ENCODE peak calls at places on chromosomes 5 and 9, in four cellular contexts. One of them, this sample, is unnamed.

GRCh38 chr5:134911285-134912215 is 6.6 kb downstream of the PCBD2 start:
- DNase-seq in mesendoderm: no peak
- DNase-seq in H1: no peak
- DNase-seq in IMR-90: no peak
- DNase-seq in this sample: no peak

GRCh38 chr5:173523388-173523787 is 93.1 kb downstream of the BOD1 start:
- DNase-seq in IMR-90: no peak
- DNase-seq in mesendoderm: no peak
- DNase-seq in H1: no peak
- DNase-seq in this sample: no peak

GRCh38 chr5:135743684-135744083 is 90.8 kb upstream of the SLC25A48 start:
- DNase-seq in H1: no peak
- DNase-seq in mesendoderm: peak; percentile 62
- DNase-seq in IMR-90: no peak
- DNase-seq in this sample: no peak

GRCh38 chr5:179733764-179734126 is 1.1 kb downstream of the MAML1 start:
- DNase-seq in mesendoderm: no peak
- DNase-seq in H1: no peak
- DNase-seq in IMR-90: no peak
- DNase-seq in this sample: no peak

GRCh38 chr5:39584921-39585320 is 160.1 kb upstream of the DAB2 start:
- DNase-seq in H1: no peak
- DNase-seq in mesendoderm: no peak
- DNase-seq in IMR-90: peak; percentile 21
- DNase-seq in this sample: no peak

GRCh38 chr9:135544981-135545635 is 818 bp upstream of the OBP2A start:
- DNase-seq in mesendoderm: no peak
- DNase-seq in IMR-90: no peak
- DNase-seq in H1: no peak
- DNase-seq in this sample: no peak

GRCh38 chr5:139361821-139362429 is 20.3 kb downstream of the PAIP2 start:
- DNase-seq in H1: no peak
- DNase-seq in mesendoderm: no peak
- DNase-seq in IMR-90: no peak
- DNase-seq in this sample: no peak

GRCh38 chr5:136011427-136012001 is 17.3 kb upstream of the TGFBI start:
- DNase-seq in IMR-90: peak; percentile 85
- DNase-seq in H1: no peak
- DNase-seq in mesendoderm: no peak
- DNase-seq in this sample: no peak

GRCh38 chr9:131839281-131840084 is 99.6 kb upstream of the RAPGEF1 start:
- DNase-seq in H1: no peak
- DNase-seq in IMR-90: peak; percentile 65
- DNase-seq in mesendoderm: no peak
- DNase-seq in this sample: no peak

GRCh38 chr9:121876658-121877271 is 216.3 kb downstream of the TTLL11 start:
- DNase-seq in IMR-90: peak; percentile 89
- DNase-seq in H1: no peak
- DNase-seq in mesendoderm: no peak
- DNase-seq in this sample: no peak

DNA sequence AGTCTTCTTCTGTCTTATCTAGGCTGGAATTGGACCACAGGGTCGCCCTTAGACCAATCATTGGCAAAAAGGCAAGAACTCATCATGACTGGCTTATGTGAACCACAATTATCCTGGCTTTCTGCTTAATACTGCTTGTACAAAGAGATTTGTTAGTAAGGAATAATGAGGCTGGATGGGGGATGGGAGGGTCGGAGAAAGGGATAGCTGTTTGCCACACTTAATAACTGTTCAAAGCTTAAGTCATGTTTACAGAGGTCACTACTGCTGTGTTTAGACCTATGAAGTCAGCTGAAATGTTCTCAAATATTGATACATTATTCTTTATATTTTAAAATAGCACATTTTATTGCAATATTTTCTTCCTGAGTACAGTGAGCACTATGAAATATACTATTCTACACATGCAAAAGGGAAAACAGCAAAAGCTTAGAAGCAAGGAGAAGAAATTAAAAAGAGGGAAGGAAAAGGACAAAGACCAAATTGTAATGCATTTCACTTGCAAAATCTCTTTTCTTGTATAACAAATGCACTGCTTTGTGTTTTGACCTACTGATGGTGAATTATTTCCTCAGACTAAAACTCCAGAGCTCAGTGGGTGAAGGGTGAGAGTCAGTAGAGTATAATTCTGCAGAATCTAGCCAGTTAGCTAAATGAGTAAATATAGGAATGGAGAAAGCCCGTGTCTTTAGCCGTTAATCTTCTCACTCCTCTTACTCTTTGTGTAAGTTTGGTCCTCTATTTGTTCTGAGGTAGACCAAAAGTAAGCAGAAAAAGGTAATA is 404.9 kb upstream of the ZNF608 start:
- DNase-seq in IMR-90: no peak
- DNase-seq in mesendoderm: no peak
- DNase-seq in H1: no peak
- DNase-seq in this sample: no peak
- H3K56ac ChIP-seq in IMR-90: no peak overlapping the region
- H3K56ac ChIP-seq in mesendoderm: no peak overlapping the region
- H3K56ac ChIP-seq in H1: no peak overlapping the region
- H3K56ac ChIP-seq in this sample: no peak overlapping the region

DNA sequence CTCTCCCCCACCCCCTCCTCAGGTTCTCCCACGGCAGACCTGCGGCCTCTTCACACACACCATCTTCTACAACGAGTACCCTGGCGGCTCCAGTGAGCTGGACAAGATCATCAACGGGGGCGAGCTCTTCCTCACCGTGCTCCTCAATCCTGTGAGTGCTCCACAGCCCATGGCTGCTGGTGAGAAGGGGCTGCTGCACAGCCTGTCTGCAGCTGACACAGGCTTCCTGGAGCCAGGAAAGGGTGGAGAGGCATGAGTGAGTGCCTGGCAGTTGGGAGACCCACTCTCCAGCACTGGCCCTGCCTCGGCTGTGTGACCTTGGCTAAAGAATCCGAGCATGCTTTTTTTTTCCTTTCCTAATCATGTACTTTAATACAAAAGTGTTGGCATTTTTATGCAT is 31.3 kb downstream of the NDST1 start:
- DNase-seq in H1: no peak
- DNase-seq in IMR-90: no peak
- DNase-seq in mesendoderm: no peak
- DNase-seq in this sample: no peak
- H3K56ac ChIP-seq in H1: no peak overlapping the region
- H3K56ac ChIP-seq in IMR-90: no peak overlapping the region
- H3K56ac ChIP-seq in mesendoderm: no peak overlapping the region
- H3K56ac ChIP-seq in this sample: no peak overlapping the region

GRCh38 chr9:33434317-33435105 is 12.9 kb downstream of the AQP3 start:
- DNase-seq in IMR-90: no peak
- DNase-seq in H1: no peak
- DNase-seq in mesendoderm: no peak
- DNase-seq in this sample: no peak

GRCh38 chr9:33437898-33438297 is 9.5 kb downstream of the AQP3 start:
- DNase-seq in mesendoderm: no peak
- DNase-seq in H1: no peak
- DNase-seq in IMR-90: no peak
- DNase-seq in this sample: no peak

GRCh38 chr9:33437235-33437634 is 10.2 kb downstream of the AQP3 start:
- DNase-seq in IMR-90: no peak
- DNase-seq in mesendoderm: no peak
- DNase-seq in H1: no peak
- DNase-seq in this sample: no peak

GRCh38 chr9:33435821-33436277 is 11.5 kb downstream of the AQP3 start:
- DNase-seq in mesendoderm: no peak
- DNase-seq in IMR-90: no peak
- DNase-seq in H1: no peak
- DNase-seq in this sample: no peak

DNA sequence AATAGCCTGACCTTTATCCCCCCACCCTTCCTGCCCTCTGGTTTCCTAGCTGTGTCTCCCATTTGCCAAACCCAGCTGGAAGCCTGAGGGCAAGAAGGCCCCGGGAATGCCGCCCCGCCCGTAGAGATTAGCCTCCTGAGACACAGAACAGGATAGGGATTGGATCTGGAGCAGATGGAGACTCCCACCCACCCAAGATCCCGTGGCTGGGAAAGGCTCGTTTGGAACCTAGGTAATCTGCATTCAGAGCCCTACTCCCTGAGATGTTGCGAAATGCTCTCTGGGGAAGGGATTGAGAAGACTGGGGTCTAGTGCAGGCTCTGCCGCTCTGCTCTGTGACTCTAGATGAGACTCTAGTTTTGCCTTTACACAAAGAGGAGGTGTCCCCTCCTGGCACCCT is 10.9 kb downstream of the AQP3 start:
- DNase-seq in H1: no peak
- DNase-seq in IMR-90: no peak
- DNase-seq in mesendoderm: peak; percentile 84
- DNase-seq in this sample: no peak
- H3K56ac ChIP-seq in H1: no peak overlapping the region
- H3K56ac ChIP-seq in IMR-90: no peak overlapping the region
- H3K56ac ChIP-seq in mesendoderm: peak overlapping the region; percentile 50
- H3K56ac ChIP-seq in this sample: peak overlapping the region; percentile 14

DNA sequence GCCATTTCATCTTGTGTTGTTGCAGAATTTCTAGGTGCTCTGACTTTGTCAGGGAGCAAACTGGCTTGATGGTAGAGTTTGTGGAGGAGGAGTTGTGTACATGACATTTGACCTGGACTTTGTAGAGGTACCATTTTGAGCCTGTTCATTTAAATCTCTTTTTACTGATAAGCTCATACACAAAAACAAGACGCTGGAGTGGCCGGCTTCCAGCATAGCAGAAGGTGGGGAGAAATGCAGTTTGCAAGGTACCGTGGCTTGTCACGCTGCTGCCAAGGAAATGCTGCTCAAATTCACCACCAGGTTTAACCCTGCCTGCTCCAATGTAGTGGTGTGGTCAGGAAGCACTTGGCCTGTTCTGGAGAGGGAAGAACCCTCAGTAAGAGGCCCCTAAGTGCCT is 18.9 kb upstream of the IQGAP2 start:
- DNase-seq in mesendoderm: no peak
- DNase-seq in H1: no peak
- DNase-seq in IMR-90: no peak
- DNase-seq in this sample: no peak
- H3K56ac ChIP-seq in mesendoderm: no peak overlapping the region
- H3K56ac ChIP-seq in H1: no peak overlapping the region
- H3K56ac ChIP-seq in IMR-90: no peak overlapping the region
- H3K56ac ChIP-seq in this sample: no peak overlapping the region

GRCh38 chr9:5389109-5389732 is 48.5 kb downstream of the PLGRKT start:
- DNase-seq in H1: no peak
- DNase-seq in mesendoderm: no peak
- DNase-seq in IMR-90: peak; percentile 91
- DNase-seq in this sample: no peak
- H3K56ac ChIP-seq in H1: no peak overlapping the region
- H3K56ac ChIP-seq in mesendoderm: no peak overlapping the region
- H3K56ac ChIP-seq in IMR-90: no peak overlapping the region
- H3K56ac ChIP-seq in this sample: no peak overlapping the region

GRCh38 chr9:16484178-16484577 is 386.3 kb downstream of the BNC2 start:
- DNase-seq in mesendoderm: no peak
- DNase-seq in H1: no peak
- DNase-seq in IMR-90: peak; percentile 13
- DNase-seq in this sample: no peak

GRCh38 chr9:16485155-16485554 is 385.3 kb downstream of the BNC2 start:
- DNase-seq in mesendoderm: no peak
- DNase-seq in IMR-90: peak; percentile 26
- DNase-seq in H1: no peak
- DNase-seq in this sample: no peak

GRCh38 chr9:16485575-16486321 is 384.7 kb downstream of the BNC2 start:
- DNase-seq in H1: peak; percentile 76
- DNase-seq in IMR-90: no peak
- DNase-seq in mesendoderm: peak; percentile 81
- DNase-seq in this sample: peak; percentile 76

GRCh38 chr9:16484744-16485143 is 385.7 kb downstream of the BNC2 start:
- DNase-seq in H1: no peak
- DNase-seq in IMR-90: peak; percentile 52
- DNase-seq in mesendoderm: no peak
- DNase-seq in this sample: no peak

DNA sequence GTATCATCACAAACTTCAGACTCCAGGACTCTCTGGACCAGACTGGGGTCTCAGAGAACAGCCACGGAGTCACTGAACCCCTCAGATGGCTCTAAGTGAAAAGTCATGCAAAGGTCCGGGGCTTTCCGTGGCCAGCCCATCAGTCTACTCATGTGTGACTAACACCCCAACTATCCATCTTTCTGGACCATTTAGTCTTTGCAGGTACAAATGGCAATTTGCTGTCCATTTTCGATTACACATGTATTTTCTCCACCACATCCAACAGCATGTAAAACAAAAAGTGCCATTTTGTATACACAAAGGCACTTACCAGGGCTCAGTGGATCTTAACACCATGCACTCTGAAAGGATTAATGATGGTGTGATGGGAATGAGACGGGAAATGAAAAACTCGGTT is 387.7 kb downstream of the BNC2 start:
- DNase-seq in IMR-90: peak; percentile 20
- DNase-seq in H1: no peak
- DNase-seq in mesendoderm: no peak
- DNase-seq in this sample: no peak
- H3K56ac ChIP-seq in IMR-90: no peak overlapping the region
- H3K56ac ChIP-seq in H1: no peak overlapping the region
- H3K56ac ChIP-seq in mesendoderm: no peak overlapping the region
- H3K56ac ChIP-seq in this sample: no peak overlapping the region

This sample was measured in H9.